ENCODE peak calls at places on chromosomes 6 and 20, in seven cellular contexts. One of them, this sample, is unnamed.

GRCh38 chr6:110102411-110102810 is 77.1 kb downstream of the WASF1 start:
- DNase-seq in fibroblast of the aortic adventitia: no peak
- DNase-seq in A549: no peak
- DNase-seq in SK-MEL-5: no peak
- DNase-seq in nucleus accumbens: no peak
- DNase-seq in ELF-1: no peak
- DNase-seq in stimulated activated CD4-positive, alpha-beta T cell treated with anti-CD3 and anti-CD28 coated beads, Interleukin-1b, Interleukin-23, amount 100 ng/mL, for 48 hours: no peak
- DNase-seq in this sample: no peak

GRCh38 chr20:45959956-45960630 is 11.9 kb downstream of the ZNF335 start:
- DNase-seq in fibroblast of the aortic adventitia: no peak
- DNase-seq in stimulated activated CD4-positive, alpha-beta T cell treated with anti-CD3 and anti-CD28 coated beads, Interleukin-1b, Interleukin-23, amount 100 ng/mL, for 48 hours: no peak
- DNase-seq in ELF-1: no peak
- DNase-seq in nucleus accumbens: no peak
- DNase-seq in SK-MEL-5: no peak
- DNase-seq in A549: no peak
- DNase-seq in this sample: no peak

GRCh38 chr6:104928141-104928540 is 28.8 kb upstream of the LIN28B start:
- DNase-seq in ELF-1: no peak
- DNase-seq in nucleus accumbens: no peak
- DNase-seq in SK-MEL-5: peak; percentile 84
- DNase-seq in A549: no peak
- DNase-seq in fibroblast of the aortic adventitia: no peak
- DNase-seq in stimulated activated CD4-positive, alpha-beta T cell treated with anti-CD3 and anti-CD28 coated beads, Interleukin-1b, Interleukin-23, amount 100 ng/mL, for 48 hours: no peak
- DNase-seq in this sample: no peak

GRCh38 chr6:135116566-135116965 is 61.9 kb upstream of the HBS1L start:
- DNase-seq in ELF-1: no peak
- DNase-seq in nucleus accumbens: no peak
- DNase-seq in A549: no peak
- DNase-seq in SK-MEL-5: no peak
- DNase-seq in fibroblast of the aortic adventitia: no peak
- DNase-seq in stimulated activated CD4-positive, alpha-beta T cell treated with anti-CD3 and anti-CD28 coated beads, Interleukin-1b, Interleukin-23, amount 100 ng/mL, for 48 hours: no peak
- DNase-seq in this sample: no peak

GRCh38 chr6:29531668-29532067 is 27.9 kb downstream of the UBD start:
- DNase-seq in A549: no peak
- DNase-seq in ELF-1: no peak
- DNase-seq in fibroblast of the aortic adventitia: no peak
- DNase-seq in SK-MEL-5: no peak
- DNase-seq in nucleus accumbens: no peak
- DNase-seq in stimulated activated CD4-positive, alpha-beta T cell treated with anti-CD3 and anti-CD28 coated beads, Interleukin-1b, Interleukin-23, amount 100 ng/mL, for 48 hours: peak; percentile 25
- DNase-seq in this sample: no peak

GRCh38 chr6:89221109-89221508 is 4.0 kb upstream of the GABRR1 start:
- DNase-seq in nucleus accumbens: no peak
- DNase-seq in fibroblast of the aortic adventitia: no peak
- DNase-seq in stimulated activated CD4-positive, alpha-beta T cell treated with anti-CD3 and anti-CD28 coated beads, Interleukin-1b, Interleukin-23, amount 100 ng/mL, for 48 hours: no peak
- DNase-seq in ELF-1: no peak
- DNase-seq in SK-MEL-5: no peak
- DNase-seq in A549: no peak
- DNase-seq in this sample: no peak

GRCh38 chr20:1382670-1383069 is 10.2 kb downstream of the FKBP1A start:
- DNase-seq in fibroblast of the aortic adventitia: peak; percentile 84
- DNase-seq in stimulated activated CD4-positive, alpha-beta T cell treated with anti-CD3 and anti-CD28 coated beads, Interleukin-1b, Interleukin-23, amount 100 ng/mL, for 48 hours: no peak
- DNase-seq in SK-MEL-5: no peak
- DNase-seq in ELF-1: no peak
- DNase-seq in nucleus accumbens: no peak
- DNase-seq in A549: no peak
- DNase-seq in this sample: no peak

GRCh38 chr6:134416501-134417154 is 98.7 kb upstream of the SGK1 start:
- DNase-seq in A549: peak; percentile 29
- DNase-seq in fibroblast of the aortic adventitia: peak; percentile 71
- DNase-seq in SK-MEL-5: no peak
- DNase-seq in nucleus accumbens: no peak
- DNase-seq in ELF-1: no peak
- DNase-seq in stimulated activated CD4-positive, alpha-beta T cell treated with anti-CD3 and anti-CD28 coated beads, Interleukin-1b, Interleukin-23, amount 100 ng/mL, for 48 hours: no peak
- DNase-seq in this sample: no peak

GRCh38 chr20:20593447-20594170 is 118.8 kb downstream of the RALGAPA2 start:
- DNase-seq in stimulated activated CD4-positive, alpha-beta T cell treated with anti-CD3 and anti-CD28 coated beads, Interleukin-1b, Interleukin-23, amount 100 ng/mL, for 48 hours: peak; percentile 8
- DNase-seq in A549: peak; percentile 61
- DNase-seq in SK-MEL-5: peak; percentile 84
- DNase-seq in ELF-1: peak; percentile 76
- DNase-seq in nucleus accumbens: no peak
- DNase-seq in fibroblast of the aortic adventitia: peak; percentile 57
- DNase-seq in this sample: no peak

GRCh38 chr6:42692151-42692911 is 30.1 kb downstream of the PRPH2 start:
- DNase-seq in A549: no peak
- DNase-seq in stimulated activated CD4-positive, alpha-beta T cell treated with anti-CD3 and anti-CD28 coated beads, Interleukin-1b, Interleukin-23, amount 100 ng/mL, for 48 hours: no peak
- DNase-seq in ELF-1: no peak
- DNase-seq in nucleus accumbens: no peak
- DNase-seq in fibroblast of the aortic adventitia: peak; percentile 59
- DNase-seq in SK-MEL-5: no peak
- DNase-seq in this sample: no peak

GRCh38 chr6:842141-842540 is 149.2 kb upstream of the EXOC2 start:
- DNase-seq in ELF-1: peak; percentile 65
- DNase-seq in nucleus accumbens: no peak
- DNase-seq in SK-MEL-5: peak; percentile 20
- DNase-seq in stimulated activated CD4-positive, alpha-beta T cell treated with anti-CD3 and anti-CD28 coated beads, Interleukin-1b, Interleukin-23, amount 100 ng/mL, for 48 hours: no peak
- DNase-seq in A549: no peak
- DNase-seq in fibroblast of the aortic adventitia: no peak
- DNase-seq in this sample: no peak

GRCh38 chr6:118061666-118062065 is 154.6 kb downstream of the SLC35F1 start:
- DNase-seq in nucleus accumbens: no peak
- DNase-seq in ELF-1: no peak
- DNase-seq in SK-MEL-5: no peak
- DNase-seq in A549: no peak
- DNase-seq in fibroblast of the aortic adventitia: no peak
- DNase-seq in stimulated activated CD4-positive, alpha-beta T cell treated with anti-CD3 and anti-CD28 coated beads, Interleukin-1b, Interleukin-23, amount 100 ng/mL, for 48 hours: no peak
- DNase-seq in this sample: no peak

GRCh38 chr6:108133594-108134179 is 32.1 kb upstream of the NR2E1 start:
- DNase-seq in stimulated activated CD4-positive, alpha-beta T cell treated with anti-CD3 and anti-CD28 coated beads, Interleukin-1b, Interleukin-23, amount 100 ng/mL, for 48 hours: peak; percentile 37
- DNase-seq in fibroblast of the aortic adventitia: peak; percentile 66
- DNase-seq in nucleus accumbens: peak; percentile 39
- DNase-seq in A549: peak; percentile 72
- DNase-seq in SK-MEL-5: peak; percentile 33
- DNase-seq in ELF-1: peak; percentile 98
- DNase-seq in this sample: no peak

GRCh38 chr20:37516697-37517370 is 4.2 kb upstream of the NNAT start:
- DNase-seq in stimulated activated CD4-positive, alpha-beta T cell treated with anti-CD3 and anti-CD28 coated beads, Interleukin-1b, Interleukin-23, amount 100 ng/mL, for 48 hours: no peak
- DNase-seq in fibroblast of the aortic adventitia: no peak
- DNase-seq in SK-MEL-5: no peak
- DNase-seq in ELF-1: no peak
- DNase-seq in A549: no peak
- DNase-seq in nucleus accumbens: no peak
- DNase-seq in this sample: no peak

GRCh38 chr20:2237059-2237458 is 58.7 kb upstream of the TGM3 start:
- DNase-seq in ELF-1: no peak
- DNase-seq in nucleus accumbens: peak; percentile 37
- DNase-seq in A549: no peak
- DNase-seq in fibroblast of the aortic adventitia: peak; percentile 97
- DNase-seq in stimulated activated CD4-positive, alpha-beta T cell treated with anti-CD3 and anti-CD28 coated beads, Interleukin-1b, Interleukin-23, amount 100 ng/mL, for 48 hours: no peak
- DNase-seq in SK-MEL-5: no peak
- DNase-seq in this sample: no peak

GRCh38 chr6:43799671-43800623 is 29.9 kb downstream of the VEGFA start:
- DNase-seq in nucleus accumbens: no peak
- DNase-seq in A549: no peak
- DNase-seq in ELF-1: no peak
- DNase-seq in fibroblast of the aortic adventitia: no peak
- DNase-seq in SK-MEL-5: no peak
- DNase-seq in stimulated activated CD4-positive, alpha-beta T cell treated with anti-CD3 and anti-CD28 coated beads, Interleukin-1b, Interleukin-23, amount 100 ng/mL, for 48 hours: no peak
- DNase-seq in this sample: no peak

GRCh38 chr20:3135507-3136070 is 24.1 kb downstream of the FASTKD5 start:
- DNase-seq in A549: no peak
- DNase-seq in ELF-1: no peak
- DNase-seq in SK-MEL-5: no peak
- DNase-seq in nucleus accumbens: no peak
- DNase-seq in fibroblast of the aortic adventitia: no peak
- DNase-seq in stimulated activated CD4-positive, alpha-beta T cell treated with anti-CD3 and anti-CD28 coated beads, Interleukin-1b, Interleukin-23, amount 100 ng/mL, for 48 hours: peak; percentile 33
- DNase-seq in this sample: peak; percentile 20

GRCh38 chr20:47749367-47749766 is 35.9 kb downstream of the SULF2 start:
- DNase-seq in ELF-1: no peak
- DNase-seq in stimulated activated CD4-positive, alpha-beta T cell treated with anti-CD3 and anti-CD28 coated beads, Interleukin-1b, Interleukin-23, amount 100 ng/mL, for 48 hours: no peak
- DNase-seq in SK-MEL-5: no peak
- DNase-seq in fibroblast of the aortic adventitia: peak; percentile 83
- DNase-seq in nucleus accumbens: no peak
- DNase-seq in A549: no peak
- DNase-seq in this sample: no peak